ENCODE peak calls at places on chromosomes 16 and 17, in ten cellular contexts. One of them, this sample, is unnamed.

GRCh38 chr16:54193656-54194007 is 93.0 kb downstream of the IRX3 start:
- DNase-seq in tibial nerve: peak; percentile 65
- DNase-seq in epithelial cell of esophagus: peak; percentile 70
- DNase-seq in progenitor cell of endocrine pancreas: peak; percentile 68
- DNase-seq in Caco-2: peak; percentile 69
- DNase-seq in PC-9: peak; percentile 84
- DNase-seq in HepG2: peak; percentile 58
- DNase-seq in ovary: peak; percentile 73
- DNase-seq in cardiac muscle cell: peak; percentile 81
- DNase-seq in astrocyte of the spinal cord: peak; percentile 71
- DNase-seq in this sample: no peak

GRCh38 chr16:79066621-79067020 is 533.9 kb downstream of the MAF start:
- DNase-seq in astrocyte of the spinal cord: no peak
- DNase-seq in epithelial cell of esophagus: no peak
- DNase-seq in progenitor cell of endocrine pancreas: no peak
- DNase-seq in Caco-2: no peak
- DNase-seq in PC-9: no peak
- DNase-seq in tibial nerve: no peak
- DNase-seq in cardiac muscle cell: no peak
- DNase-seq in ovary: no peak
- DNase-seq in HepG2: no peak
- DNase-seq in this sample: no peak

GRCh38 chr17:57404807-57405485 is 148.6 kb downstream of the MSI2 start:
- DNase-seq in cardiac muscle cell: no peak
- DNase-seq in Caco-2: no peak
- DNase-seq in ovary: no peak
- DNase-seq in tibial nerve: no peak
- DNase-seq in PC-9: no peak
- DNase-seq in epithelial cell of esophagus: no peak
- DNase-seq in astrocyte of the spinal cord: no peak
- DNase-seq in HepG2: no peak
- DNase-seq in progenitor cell of endocrine pancreas: no peak
- DNase-seq in this sample: no peak

GRCh38 chr17:63701477-63702222 is 1.7 kb upstream of the LIMD2 start:
- DNase-seq in progenitor cell of endocrine pancreas: no peak
- DNase-seq in PC-9: no peak
- DNase-seq in epithelial cell of esophagus: no peak
- DNase-seq in astrocyte of the spinal cord: no peak
- DNase-seq in ovary: no peak
- DNase-seq in Caco-2: no peak
- DNase-seq in HepG2: no peak
- DNase-seq in cardiac muscle cell: no peak
- DNase-seq in tibial nerve: no peak
- DNase-seq in this sample: no peak

GRCh38 chr17:57408064-57408811 is 151.9 kb downstream of the MSI2 start:
- DNase-seq in tibial nerve: no peak
- DNase-seq in cardiac muscle cell: peak; percentile 34
- DNase-seq in HepG2: peak; percentile 86
- DNase-seq in PC-9: no peak
- DNase-seq in Caco-2: no peak
- DNase-seq in epithelial cell of esophagus: peak; percentile 20
- DNase-seq in astrocyte of the spinal cord: peak; percentile 71
- DNase-seq in ovary: no peak
- DNase-seq in progenitor cell of endocrine pancreas: no peak
- DNase-seq in this sample: no peak

GRCh38 chr16:48833461-48833860 is 223.5 kb upstream of the N4BP1 start:
- DNase-seq in progenitor cell of endocrine pancreas: no peak
- DNase-seq in Caco-2: no peak
- DNase-seq in astrocyte of the spinal cord: no peak
- DNase-seq in tibial nerve: no peak
- DNase-seq in PC-9: no peak
- DNase-seq in ovary: no peak
- DNase-seq in cardiac muscle cell: no peak
- DNase-seq in epithelial cell of esophagus: no peak
- DNase-seq in HepG2: no peak
- DNase-seq in this sample: no peak

GRCh38 chr17:8140058-8140412 is 12.2 kb downstream of the PER1 start:
- DNase-seq in Caco-2: no peak
- DNase-seq in ovary: no peak
- DNase-seq in astrocyte of the spinal cord: no peak
- DNase-seq in HepG2: no peak
- DNase-seq in progenitor cell of endocrine pancreas: no peak
- DNase-seq in tibial nerve: peak; percentile 19
- DNase-seq in epithelial cell of esophagus: no peak
- DNase-seq in PC-9: no peak
- DNase-seq in cardiac muscle cell: no peak
- DNase-seq in this sample: no peak

GRCh38 chr16:82748026-82748425 is 121.3 kb downstream of the CDH13 start:
- DNase-seq in Caco-2: no peak
- DNase-seq in HepG2: no peak
- DNase-seq in progenitor cell of endocrine pancreas: no peak
- DNase-seq in cardiac muscle cell: no peak
- DNase-seq in ovary: no peak
- DNase-seq in PC-9: no peak
- DNase-seq in epithelial cell of esophagus: no peak
- DNase-seq in tibial nerve: no peak
- DNase-seq in astrocyte of the spinal cord: peak; percentile 81
- DNase-seq in this sample: no peak

GRCh38 chr16:67663151-67663876 is 2.6 kb downstream of the PARD6A start:
- DNase-seq in ovary: no peak
- DNase-seq in Caco-2: peak; percentile 56
- DNase-seq in PC-9: no peak
- DNase-seq in epithelial cell of esophagus: no peak
- DNase-seq in HepG2: no peak
- DNase-seq in tibial nerve: no peak
- DNase-seq in progenitor cell of endocrine pancreas: no peak
- DNase-seq in cardiac muscle cell: no peak
- DNase-seq in astrocyte of the spinal cord: no peak
- DNase-seq in this sample: no peak
- TF ChIP-seq CTCF in ovary: no peak
- TF ChIP-seq CTCF in Caco-2: peak; percentile 21
- TF ChIP-seq CTCF in PC-9: peak; percentile 39
- TF ChIP-seq CTCF in epithelial cell of esophagus: peak; percentile 26
- TF ChIP-seq CTCF in HepG2: peak; percentile 46
- TF ChIP-seq CTCF in tibial nerve: no peak
- TF ChIP-seq CTCF in progenitor cell of endocrine pancreas: peak; percentile 16
- TF ChIP-seq CTCF in cardiac muscle cell: peak; percentile 39
- TF ChIP-seq CTCF in astrocyte of the spinal cord: peak; percentile 43
- TF ChIP-seq CTCF in this sample: peak; percentile 59

GRCh38 chr17:42031584-42031983 is 11.7 kb downstream of the NKIRAS2 start:
- DNase-seq in PC-9: no peak
- DNase-seq in ovary: no peak
- DNase-seq in astrocyte of the spinal cord: no peak
- DNase-seq in epithelial cell of esophagus: no peak
- DNase-seq in cardiac muscle cell: no peak
- DNase-seq in HepG2: peak; percentile 52
- DNase-seq in Caco-2: no peak
- DNase-seq in tibial nerve: no peak
- DNase-seq in progenitor cell of endocrine pancreas: no peak
- DNase-seq in this sample: no peak

GRCh38 chr17:42027540-42027889 is 7.6 kb downstream of the NKIRAS2 start:
- DNase-seq in ovary: no peak
- DNase-seq in epithelial cell of esophagus: no peak
- DNase-seq in astrocyte of the spinal cord: no peak
- DNase-seq in PC-9: no peak
- DNase-seq in tibial nerve: no peak
- DNase-seq in cardiac muscle cell: no peak
- DNase-seq in Caco-2: no peak
- DNase-seq in progenitor cell of endocrine pancreas: no peak
- DNase-seq in HepG2: no peak
- DNase-seq in this sample: no peak

GRCh38 chr17:42027961-42028790 is 8.3 kb downstream of the NKIRAS2 start:
- DNase-seq in astrocyte of the spinal cord: no peak
- DNase-seq in tibial nerve: no peak
- DNase-seq in progenitor cell of endocrine pancreas: no peak
- DNase-seq in PC-9: no peak
- DNase-seq in ovary: no peak
- DNase-seq in cardiac muscle cell: peak; percentile 46
- DNase-seq in HepG2: peak; percentile 79
- DNase-seq in Caco-2: no peak
- DNase-seq in epithelial cell of esophagus: peak; percentile 41
- DNase-seq in this sample: no peak

GRCh38 chr17:42026821-42027539 is 7.1 kb downstream of the NKIRAS2 start:
- DNase-seq in astrocyte of the spinal cord: no peak
- DNase-seq in PC-9: no peak
- DNase-seq in HepG2: no peak
- DNase-seq in progenitor cell of endocrine pancreas: no peak
- DNase-seq in cardiac muscle cell: no peak
- DNase-seq in ovary: no peak
- DNase-seq in Caco-2: no peak
- DNase-seq in epithelial cell of esophagus: no peak
- DNase-seq in tibial nerve: no peak
- DNase-seq in this sample: no peak

DNA sequence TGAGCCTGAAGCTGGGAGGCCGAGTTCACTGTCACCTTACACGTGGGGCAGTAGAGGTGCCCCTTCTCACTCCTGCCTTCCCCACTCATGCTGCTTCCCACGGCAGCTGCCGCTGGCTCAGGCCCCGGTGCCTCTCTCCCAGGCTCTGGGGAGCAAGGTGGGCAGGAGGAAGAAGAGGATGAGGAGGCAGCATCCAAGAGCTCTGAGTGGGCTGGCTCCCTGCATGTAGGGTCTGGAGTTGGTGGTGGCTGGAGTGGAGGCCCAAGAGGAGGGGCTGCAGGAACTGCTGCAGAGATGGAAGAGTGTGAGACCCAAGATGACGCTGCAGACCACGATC is 8.9 kb downstream of the NKIRAS2 start:
- DNase-seq in tibial nerve: no peak
- DNase-seq in ovary: no peak
- DNase-seq in epithelial cell of esophagus: no peak
- DNase-seq in HepG2: no peak
- DNase-seq in astrocyte of the spinal cord: no peak
- DNase-seq in Caco-2: no peak
- DNase-seq in PC-9: no peak
- DNase-seq in progenitor cell of endocrine pancreas: no peak
- DNase-seq in cardiac muscle cell: no peak
- DNase-seq in this sample: no peak
- TF ChIP-seq CTCF in tibial nerve: no peak
- TF ChIP-seq CTCF in ovary: no peak
- TF ChIP-seq CTCF in epithelial cell of esophagus: no peak
- TF ChIP-seq CTCF in HepG2: no peak
- TF ChIP-seq CTCF in astrocyte of the spinal cord: no peak
- TF ChIP-seq CTCF in Caco-2: no peak
- TF ChIP-seq CTCF in PC-9: no peak
- TF ChIP-seq CTCF in progenitor cell of endocrine pancreas: no peak
- TF ChIP-seq CTCF in cardiac muscle cell: no peak
- TF ChIP-seq CTCF in this sample: no peak

GRCh38 chr16:4272114-4272954 is 489 bp downstream of the TFAP4 start:
- DNase-seq in progenitor cell of endocrine pancreas: peak; percentile 34
- DNase-seq in epithelial cell of esophagus: peak; percentile 47
- DNase-seq in PC-9: peak; percentile 51
- DNase-seq in HepG2: peak; percentile 35
- DNase-seq in cardiac muscle cell: peak; percentile 86
- DNase-seq in ovary: no peak
- DNase-seq in astrocyte of the spinal cord: peak; percentile 40
- DNase-seq in Caco-2: no peak
- DNase-seq in tibial nerve: no peak
- DNase-seq in this sample: no peak

GRCh38 chr16:4273858-4274291 is 1.1 kb upstream of the TFAP4 start:
- DNase-seq in progenitor cell of endocrine pancreas: no peak
- DNase-seq in astrocyte of the spinal cord: no peak
- DNase-seq in HepG2: peak; percentile 32
- DNase-seq in PC-9: peak; percentile 80
- DNase-seq in tibial nerve: no peak
- DNase-seq in ovary: peak; percentile 63
- DNase-seq in epithelial cell of esophagus: peak; percentile 63
- DNase-seq in Caco-2: peak; percentile 68
- DNase-seq in cardiac muscle cell: peak; percentile 61
- DNase-seq in this sample: no peak

GRCh38 chr16:4270091-4270490 is 2.7 kb downstream of the TFAP4 start:
- DNase-seq in tibial nerve: no peak
- DNase-seq in HepG2: no peak
- DNase-seq in cardiac muscle cell: no peak
- DNase-seq in PC-9: no peak
- DNase-seq in epithelial cell of esophagus: no peak
- DNase-seq in Caco-2: no peak
- DNase-seq in ovary: no peak
- DNase-seq in astrocyte of the spinal cord: no peak
- DNase-seq in progenitor cell of endocrine pancreas: no peak
- DNase-seq in this sample: no peak

GRCh38 chr16:4270595-4270994 is 2.2 kb downstream of the TFAP4 start:
- DNase-seq in Caco-2: no peak
- DNase-seq in epithelial cell of esophagus: no peak
- DNase-seq in astrocyte of the spinal cord: no peak
- DNase-seq in ovary: no peak
- DNase-seq in PC-9: no peak
- DNase-seq in cardiac muscle cell: no peak
- DNase-seq in tibial nerve: no peak
- DNase-seq in HepG2: no peak
- DNase-seq in progenitor cell of endocrine pancreas: no peak
- DNase-seq in this sample: no peak

DNA sequence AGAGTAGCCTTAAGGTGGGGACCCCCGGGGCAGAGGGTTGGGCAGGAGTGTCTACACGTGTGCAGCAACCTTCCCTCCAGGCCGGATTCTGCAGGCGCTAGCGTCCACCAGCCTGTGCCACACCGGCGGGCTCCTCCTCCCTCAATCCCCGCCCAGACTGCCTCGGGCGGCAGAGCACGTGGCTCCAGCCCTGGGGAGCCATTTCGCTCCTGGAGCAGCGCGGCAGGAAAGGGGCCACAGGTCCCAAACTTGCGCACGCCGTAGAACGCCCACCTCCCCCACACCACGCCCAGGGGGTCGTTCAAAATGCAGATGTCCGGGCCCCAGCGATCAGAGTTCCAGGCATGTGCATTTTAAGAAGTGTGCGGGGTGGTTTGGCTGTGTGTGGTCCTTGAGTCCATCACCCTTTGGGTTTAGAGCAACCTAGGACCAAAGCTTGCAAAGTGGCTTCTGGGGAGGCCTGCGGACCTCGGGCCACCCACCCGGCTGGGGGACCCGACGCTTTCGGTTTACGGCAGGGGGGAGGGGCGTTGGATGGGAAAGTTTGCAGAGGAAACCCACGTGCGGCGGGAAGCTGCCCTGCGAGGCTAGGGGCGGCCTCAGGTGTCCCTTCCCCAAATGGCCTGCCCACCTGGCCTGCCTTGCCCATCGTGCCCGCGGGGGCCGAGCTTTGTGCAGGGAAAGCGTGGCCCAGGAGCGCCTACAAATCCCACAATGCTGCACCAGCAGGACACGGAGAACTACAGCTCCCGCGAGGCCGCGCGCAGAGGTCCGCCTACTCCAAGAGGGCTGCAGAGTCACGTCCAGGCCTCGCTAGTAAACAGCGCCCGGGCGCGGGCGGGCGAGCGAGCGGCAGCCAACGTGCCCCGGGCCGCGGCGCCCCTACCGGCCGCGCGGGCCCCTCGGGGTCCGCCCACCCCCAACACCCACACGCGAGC is 1.4 kb downstream of the TFAP4 start:
- DNase-seq in astrocyte of the spinal cord: peak; percentile 92
- DNase-seq in tibial nerve: peak; percentile 82
- DNase-seq in progenitor cell of endocrine pancreas: peak; percentile 82
- DNase-seq in PC-9: peak; percentile 94
- DNase-seq in epithelial cell of esophagus: peak; percentile 96
- DNase-seq in cardiac muscle cell: peak; percentile 93
- DNase-seq in HepG2: peak; percentile 91
- DNase-seq in ovary: peak; percentile 89
- DNase-seq in Caco-2: peak; percentile 96
- DNase-seq in this sample: peak; percentile 76
- TF ChIP-seq CTCF in astrocyte of the spinal cord: no peak
- TF ChIP-seq CTCF in tibial nerve: peak; percentile 32
- TF ChIP-seq CTCF in progenitor cell of endocrine pancreas: peak; percentile 49
- TF ChIP-seq CTCF in PC-9: no peak
- TF ChIP-seq CTCF in epithelial cell of esophagus: no peak
- TF ChIP-seq CTCF in cardiac muscle cell: no peak
- TF ChIP-seq CTCF in HepG2: peak; percentile 46
- TF ChIP-seq CTCF in ovary: no peak
- TF ChIP-seq CTCF in Caco-2: no peak
- TF ChIP-seq CTCF in this sample: no peak

DNA sequence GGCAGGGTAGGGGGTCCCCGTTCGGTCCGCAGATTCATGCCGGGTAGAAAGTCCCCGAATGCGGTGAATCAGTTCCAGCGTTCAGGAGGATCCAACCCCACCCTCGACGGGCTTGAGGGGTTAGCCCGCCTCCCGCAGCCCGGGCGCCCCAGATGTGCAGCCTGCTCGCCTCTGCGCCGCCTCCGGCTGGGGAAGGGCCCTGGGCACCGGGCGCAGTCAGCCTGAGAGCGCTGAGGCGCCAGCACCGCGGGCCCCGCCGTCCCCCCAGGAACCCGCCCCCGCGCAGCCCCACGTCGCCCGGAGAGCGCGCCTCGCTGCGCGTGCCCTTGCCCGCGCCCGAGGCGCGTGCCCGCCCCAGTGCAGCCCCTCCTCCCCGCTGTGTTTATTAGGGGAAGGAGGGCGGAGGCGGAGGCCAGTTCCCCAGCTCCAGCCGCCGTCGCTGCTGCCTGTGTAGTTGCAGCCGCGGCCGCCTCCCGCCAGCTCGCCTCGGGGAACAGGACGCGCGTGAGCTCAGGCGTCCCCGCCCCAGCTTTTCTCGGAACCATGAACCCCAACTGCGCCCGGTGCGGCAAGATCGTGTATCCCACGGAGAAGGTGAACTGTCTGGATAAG is at the start of gene LASP1:
- DNase-seq in PC-9: peak; percentile 88
- DNase-seq in progenitor cell of endocrine pancreas: peak; percentile 83
- DNase-seq in Caco-2: peak; percentile 89
- DNase-seq in ovary: peak; percentile 92
- DNase-seq in epithelial cell of esophagus: peak; percentile 87
- DNase-seq in cardiac muscle cell: peak; percentile 92
- DNase-seq in tibial nerve: peak; percentile 85
- DNase-seq in HepG2: peak; percentile 77
- DNase-seq in astrocyte of the spinal cord: peak; percentile 91
- DNase-seq in this sample: no peak
- TF ChIP-seq CTCF in PC-9: no peak
- TF ChIP-seq CTCF in progenitor cell of endocrine pancreas: no peak
- TF ChIP-seq CTCF in Caco-2: no peak
- TF ChIP-seq CTCF in ovary: no peak
- TF ChIP-seq CTCF in epithelial cell of esophagus: peak; percentile 0
- TF ChIP-seq CTCF in cardiac muscle cell: no peak
- TF ChIP-seq CTCF in tibial nerve: peak; percentile 17
- TF ChIP-seq CTCF in HepG2: no peak
- TF ChIP-seq CTCF in astrocyte of the spinal cord: no peak
- TF ChIP-seq CTCF in this sample: no peak

This sample was measured in retinal pigment epithelial cell.